ENCODE peak calls at places on chromosomes 3 and 15, in ten cellular contexts. D is lower lobe of right lung, U is kidney, O is upper lobe of left lung, M is cardiac muscle cell, C is left ventricle myocardium inferior, Z is PC-9, V is right atrium auricular region, L is uterus, Q is ovary. I is an unnamed sample. For H3K9me3, the result is how much of the 10 kb centered on the place peaks cover.

GRCh38 chr3:98761656-98762229 is 1.4 kb upstream of the ST3GAL6 start:
- DNase-seq in D (no peak), U (no peak), O (no peak), M (no peak), C (no peak), Z (no peak), V (no peak), L (no peak), Q (no peak), I (no peak)

GRCh38 chr15:68298882-68299381 is 21.4 kb downstream of the FEM1B start:
- DNase-seq in D (no peak), U (no peak), O (no peak), M (no peak), C (no peak), Z (no peak), V (peak), L (no peak), Q (no peak), I (no peak)

GRCh38 chr15:71449363-71449762 is 334.1 kb downstream of the THSD4 start:
- DNase-seq in D (no peak), U (no peak), O (no peak), M (no peak), C (no peak), Z (no peak), V (no peak), L (no peak), Q (no peak), I (no peak)

GRCh38 chr3:123421353-123422174 is 27.3 kb downstream of the ADCY5 start:
- DNase-seq in D (no peak), U (peak), O (no peak), M (no peak), C (peak), Z (no peak), V (no peak), L (no peak), Q (peak), I (no peak)

GRCh38 chr15:78752492-78753358 is 58.5 kb downstream of the ADAMTS7 start:
- DNase-seq in D (peak), U (peak), O (no peak), M (no peak), C (no peak), Z (no peak), V (no peak), L (no peak), Q (no peak), I (no peak)

GRCh38 chr3:71809321-71809720 is 24.4 kb upstream of the PROK2 start:
- DNase-seq in D (no peak), U (no peak), O (no peak), M (no peak), C (no peak), Z (no peak), V (no peak), L (no peak), Q (no peak), I (no peak)

GRCh38 chr3:136187868-136188267 is 8.3 kb downstream of the MSL2 start:
- DNase-seq in D (no peak), U (no peak), O (no peak), M (no peak), C (no peak), Z (no peak), V (no peak), L (no peak), Q (no peak), I (no peak)

GRCh38 chr15:77296773-77297337 is 123.0 kb downstream of the PEAK1 start:
- DNase-seq in D (no peak), U (no peak), O (no peak), M (no peak), C (no peak), Z (no peak), V (no peak), L (no peak), Q (no peak), I (no peak)

GRCh38 chr3:149512073-149512782 is 37.7 kb downstream of the TM4SF4 start:
- DNase-seq in D (peak), U (no peak), O (peak), M (peak), C (peak), Z (peak), V (peak), L (peak), Q (peak), I (no peak)

GRCh38 chr15:66480267-66480666 is 17.3 kb downstream of the SNAPC5 start:
- DNase-seq in D (no peak), U (no peak), O (no peak), M (no peak), C (no peak), Z (no peak), V (no peak), L (no peak), Q (no peak), I (no peak)

GRCh38 chr3:144770813-144771400 is 799.3 kb downstream of the DIPK2A start:
- DNase-seq in D (no peak), U (no peak), O (no peak), M (peak), C (no peak), Z (no peak), V (no peak), L (no peak), Q (no peak), I (peak)

GRCh38 chr3:144556392-144556791 is 584.8 kb downstream of the DIPK2A start:
- DNase-seq in D (no peak), U (no peak), O (no peak), M (no peak), C (no peak), Z (no peak), V (no peak), L (no peak), Q (no peak), I (no peak)

GRCh38 chr3:30567139-30567753 is 39.2 kb upstream of the TGFBR2 start:
- DNase-seq in D (no peak), U (no peak), O (no peak), M (peak), C (no peak), Z (no peak), V (no peak), L (no peak), Q (no peak), I (no peak)

GRCh38 chr15:41847981-41848380 is 9.3 kb downstream of the PLA2G4B start:
- DNase-seq in D (no peak), U (no peak), O (no peak), M (no peak), C (no peak), Z (no peak), V (no peak), L (no peak), Q (no peak), I (no peak)

GRCh38 chr3:56855856-56856538 is 54.2 kb upstream of the ARHGEF3 start:
- DNase-seq in D (peak), U (no peak), O (peak), M (peak), C (peak), Z (no peak), V (no peak), L (peak), Q (no peak), I (no peak)

GRCh38 chr3:7484636-7485035 is 623.7 kb downstream of the GRM7 start:
- DNase-seq in D (no peak), U (no peak), O (no peak), M (no peak), C (no peak), Z (no peak), V (no peak), L (no peak), Q (no peak), I (no peak)

GRCh38 chr3:46890132-46890531 is 12.6 kb downstream of the PTH1R start:
- DNase-seq in D (no peak), U (peak), O (no peak), M (no peak), C (no peak), Z (no peak), V (no peak), L (no peak), Q (no peak), I (no peak)

GRCh38 chr3:141526709-141527108 is 39.9 kb downstream of the RASA2 start:
- DNase-seq in D (no peak), U (no peak), O (no peak), M (no peak), C (no peak), Z (no peak), V (no peak), L (no peak), Q (no peak), I (no peak)
- H3K27ac ChIP-seq in D (no peak), U (no peak), O (no peak), M (no peak), C (no peak), Z (no peak), V (no peak), L (no peak), Q (no peak), I (no peak)

GRCh38 chr3:114418107-114418506 is 124.3 kb downstream of the TIGIT start:
- DNase-seq in D (no peak), U (no peak), O (no peak), M (no peak), C (no peak), Z (no peak), V (no peak), L (no peak), Q (no peak), I (no peak)
- H3K4me3 ChIP-seq in D (no peak), U (no peak), O (no peak), M (no peak), C (no peak), Z (no peak), V (no peak), L (no peak), Q (no peak), I (no peak)

GRCh38 chr3:187132666-187133065 is 6.6 kb downstream of the RPL39L start:
- DNase-seq in D (no peak), U (no peak), O (no peak), M (no peak), C (no peak), Z (no peak), V (no peak), L (no peak), Q (no peak), I (no peak)
- H3K9me3 ChIP-seq in D (under half), U (under half), O (under half), M (under half), C (under half), Z (under half), V (under half), L (under half), Q (under half), I (under half)

DNA sequence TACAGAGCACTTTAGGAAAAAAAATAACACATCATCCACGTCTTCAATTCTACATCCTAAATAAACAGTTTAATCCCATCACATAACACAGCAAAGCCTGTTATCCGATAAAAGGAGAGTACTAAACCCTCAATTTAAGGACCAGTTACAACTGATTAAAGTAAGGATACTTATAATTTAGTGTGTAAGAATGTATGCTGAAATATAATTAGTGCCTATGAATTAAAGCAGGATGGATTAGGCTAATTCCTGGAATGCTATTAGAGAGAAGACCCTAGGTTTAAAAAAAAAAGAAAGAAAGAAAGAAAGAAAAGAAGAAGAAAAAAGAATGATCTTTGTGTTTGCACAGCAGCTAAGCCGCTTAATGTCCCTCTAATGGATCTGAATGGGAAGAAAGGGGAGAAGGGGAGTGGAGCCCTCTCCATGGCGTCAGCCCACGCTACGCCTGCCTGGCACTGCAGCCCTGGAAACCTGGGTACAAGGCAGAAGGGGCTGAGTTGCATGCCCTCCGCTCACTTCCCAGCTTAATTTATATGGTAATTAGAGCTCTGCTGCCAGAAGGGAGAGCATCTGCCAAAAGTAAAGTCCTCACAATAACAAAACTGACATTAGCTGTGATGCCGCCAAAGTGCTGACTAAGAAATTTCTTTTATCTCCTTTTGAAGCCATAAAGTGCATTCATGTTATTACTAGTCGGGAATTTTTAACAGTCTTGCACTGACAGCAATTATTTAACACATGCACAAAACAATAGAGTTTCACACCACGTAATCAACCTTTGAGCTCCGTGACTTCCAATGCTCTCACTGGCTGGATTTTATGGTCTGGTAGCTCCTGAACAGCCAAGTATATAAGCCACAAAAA is 89.9 kb downstream of the FSIP1 start:
- DNase-seq in D (no peak), U (no peak), O (no peak), M (no peak), C (no peak), Z (no peak), V (no peak), L (no peak), Q (no peak), I (no peak)
- H3K27ac ChIP-seq in D (no peak), U (no peak), O (no peak), M (no peak), C (no peak), Z (no peak), V (no peak), L (no peak), Q (no peak), I (no peak)

GRCh38 chr15:89408512-89409183 is 74.0 kb upstream of the POLG start:
- DNase-seq in D (no peak), U (no peak), O (no peak), M (no peak), C (no peak), Z (no peak), V (no peak), L (no peak), Q (no peak), I (no peak)
- H3K4me3 ChIP-seq in D (peak), U (peak), O (no peak), M (no peak), C (peak), Z (no peak), V (peak), L (peak), Q (no peak), I (peak)

DNA sequence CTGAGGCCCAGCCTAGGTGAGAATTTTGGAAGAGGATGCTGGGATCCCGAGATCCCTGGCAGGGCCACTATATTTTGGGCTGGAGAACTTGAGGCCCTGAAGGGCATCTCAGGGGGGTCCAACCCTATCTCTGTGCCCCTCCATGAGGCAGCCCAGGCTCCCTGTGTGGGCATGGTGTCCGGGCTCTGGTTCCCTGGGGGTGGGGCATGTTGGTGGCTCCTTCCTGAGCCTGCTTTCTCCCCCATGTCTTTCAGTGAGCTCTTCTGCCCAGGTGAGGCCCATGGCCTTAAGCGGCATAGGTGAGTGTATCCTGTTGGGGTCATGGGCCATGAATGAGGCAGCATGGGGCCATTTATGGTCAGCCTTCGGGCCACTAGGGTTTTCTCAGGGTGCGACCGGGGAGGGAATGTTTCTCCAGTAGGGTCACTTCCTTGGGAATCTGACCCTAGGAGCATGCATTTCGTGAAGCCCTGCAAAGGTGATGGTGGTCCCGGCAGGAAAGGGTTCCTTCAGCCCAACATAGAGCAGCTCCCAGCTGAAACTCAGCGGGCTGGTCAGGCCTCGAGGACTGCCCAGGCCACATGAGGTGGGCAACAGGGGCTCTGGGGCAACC is 191.3 kb downstream of the UBE3A start:
- DNase-seq in D (peak), U (no peak), O (no peak), M (no peak), C (no peak), Z (no peak), V (no peak), L (peak), Q (peak), I (no peak)
- H3K9me3 ChIP-seq in D (under half), U (under half), O (under half), M (under half), C (half or more), Z (under half), V (under half), L (under half), Q (under half), I (half or more)